ENCODE peak calls at places on chromosomes 6 and 20, in four cellular contexts. One of them, this sample, is unnamed.

GRCh38 chr6:140581601-140582000 is 1207.2 kb upstream of the CITED2 start:
- DNase-seq in H7: no peak
- DNase-seq in WERI-Rb-1: no peak
- DNase-seq in MG63: no peak
- DNase-seq in this sample: no peak

GRCh38 chr20:31653573-31653972 is 15.9 kb downstream of the COX4I2 start:
- DNase-seq in H7: no peak
- DNase-seq in WERI-Rb-1: no peak
- DNase-seq in MG63: no peak
- DNase-seq in this sample: no peak

GRCh38 chr6:166736606-166737005 is 109.6 kb upstream of the RPS6KA2 start:
- DNase-seq in H7: no peak
- DNase-seq in WERI-Rb-1: no peak
- DNase-seq in MG63: peak; percentile 65
- DNase-seq in this sample: peak; percentile 89

GRCh38 chr6:25013249-25013648 is 77.5 kb upstream of the RIPOR2 start:
- DNase-seq in H7: no peak
- DNase-seq in WERI-Rb-1: no peak
- DNase-seq in MG63: no peak
- DNase-seq in this sample: no peak

GRCh38 chr6:31758281-31758680 is 4.2 kb upstream of the SAPCD1 start:
- DNase-seq in H7: no peak
- DNase-seq in WERI-Rb-1: no peak
- DNase-seq in MG63: no peak
- DNase-seq in this sample: no peak

GRCh38 chr6:50358113-50358512 is 308.4 kb upstream of the DEFB112 start:
- DNase-seq in H7: no peak
- DNase-seq in WERI-Rb-1: no peak
- DNase-seq in MG63: no peak
- DNase-seq in this sample: no peak

GRCh38 chr20:31879143-31879987 is 8.9 kb downstream of the TTLL9 start:
- DNase-seq in H7: peak; percentile 99
- DNase-seq in WERI-Rb-1: peak; percentile 93
- DNase-seq in MG63: peak; percentile 91
- DNase-seq in this sample: peak; percentile 81

GRCh38 chr20:38023181-38024085 is 9.8 kb downstream of the TTI1 start:
- DNase-seq in H7: no peak
- DNase-seq in WERI-Rb-1: no peak
- DNase-seq in MG63: peak; percentile 42
- DNase-seq in this sample: no peak

GRCh38 chr20:18504479-18505060 is 3.2 kb upstream of the SEC23B start:
- DNase-seq in H7: no peak
- DNase-seq in WERI-Rb-1: no peak
- DNase-seq in MG63: no peak
- DNase-seq in this sample: peak; percentile 27

GRCh38 chr6:8389034-8389818 is 46.1 kb downstream of the SLC35B3 start:
- DNase-seq in H7: no peak
- DNase-seq in WERI-Rb-1: no peak
- DNase-seq in MG63: no peak
- DNase-seq in this sample: no peak

GRCh38 chr20:51797357-51798025 is 4.8 kb downstream of the SALL4 start:
- DNase-seq in H7: peak; percentile 40
- DNase-seq in WERI-Rb-1: no peak
- DNase-seq in MG63: no peak
- DNase-seq in this sample: no peak

GRCh38 chr6:22892452-22892851 is 323.1 kb downstream of the HDGFL1 start:
- DNase-seq in H7: no peak
- DNase-seq in WERI-Rb-1: no peak
- DNase-seq in MG63: peak; percentile 8
- DNase-seq in this sample: peak; percentile 99

GRCh38 chr6:166588691-166589333 is 2.3 kb upstream of the RAMACL start:
- DNase-seq in H7: peak; percentile 56
- DNase-seq in WERI-Rb-1: no peak
- DNase-seq in MG63: peak; percentile 56
- DNase-seq in this sample: no peak

GRCh38 chr6:158646023-158646888 is 1.7 kb upstream of the DYNLT1 start:
- DNase-seq in H7: no peak
- DNase-seq in WERI-Rb-1: no peak
- DNase-seq in MG63: peak; percentile 16
- DNase-seq in this sample: peak; percentile 96

GRCh38 chr20:54044156-54044555 is 26.2 kb downstream of the BCAS1 start:
- DNase-seq in H7: no peak
- DNase-seq in WERI-Rb-1: no peak
- DNase-seq in MG63: peak; percentile 48
- DNase-seq in this sample: peak; percentile 50

GRCh38 chr6:144185133-144185836 is 35.0 kb downstream of the STX11 start:
- DNase-seq in H7: no peak
- DNase-seq in WERI-Rb-1: no peak
- DNase-seq in MG63: no peak
- DNase-seq in this sample: no peak

GRCh38 chr6:159577564-159577963 is 115.5 kb downstream of the SOD2 start:
- DNase-seq in H7: no peak
- DNase-seq in WERI-Rb-1: no peak
- DNase-seq in MG63: peak; percentile 43
- DNase-seq in this sample: peak; percentile 53

GRCh38 chr6:70398783-70399730 is 14.3 kb upstream of the FAM135A start:
- DNase-seq in H7: no peak
- DNase-seq in WERI-Rb-1: no peak
- DNase-seq in MG63: peak; percentile 20
- DNase-seq in this sample: peak; percentile 98

GRCh38 chr6:33118525-33119123 is 42.8 kb downstream of the HLA-DPB1 start:
- DNase-seq in H7: no peak
- DNase-seq in WERI-Rb-1: peak; percentile 20
- DNase-seq in MG63: no peak
- DNase-seq in this sample: no peak

GRCh38 chr6:135753196-135753595 is 98.3 kb upstream of the PDE7B start:
- DNase-seq in H7: no peak
- DNase-seq in WERI-Rb-1: no peak
- DNase-seq in MG63: no peak
- DNase-seq in this sample: peak; percentile 14

GRCh38 chr6:166707045-166707444 is 80.0 kb upstream of the RPS6KA2 start:
- DNase-seq in H7: peak; percentile 85
- DNase-seq in WERI-Rb-1: peak; percentile 86
- DNase-seq in MG63: peak; percentile 51
- DNase-seq in this sample: no peak

GRCh38 chr6:88870728-88871330 is 92.6 kb downstream of the RNGTT start:
- DNase-seq in H7: peak; percentile 8
- DNase-seq in WERI-Rb-1: peak; percentile 17
- DNase-seq in MG63: peak; percentile 3
- DNase-seq in this sample: peak; percentile 41

GRCh38 chr20:21050710-21051109 is 55.4 kb downstream of the LINC00237 start:
- DNase-seq in H7: no peak
- DNase-seq in WERI-Rb-1: no peak
- DNase-seq in MG63: no peak
- DNase-seq in this sample: no peak

GRCh38 chr20:58772786-58773185 is 77.9 kb downstream of the GNAS-AS1 start:
- DNase-seq in H7: no peak
- DNase-seq in WERI-Rb-1: no peak
- DNase-seq in MG63: no peak
- DNase-seq in this sample: no peak
- H3K27me3 ChIP-seq in H7: no peaks in the 10 kb centered on the region
- H3K27me3 ChIP-seq in WERI-Rb-1: peaks cover 81% of the 10 kb centered on the region
- H3K27me3 ChIP-seq in MG63: peaks cover 32% of the 10 kb centered on the region
- H3K27me3 ChIP-seq in this sample: peaks cover 25% of the 10 kb centered on the region

DNA sequence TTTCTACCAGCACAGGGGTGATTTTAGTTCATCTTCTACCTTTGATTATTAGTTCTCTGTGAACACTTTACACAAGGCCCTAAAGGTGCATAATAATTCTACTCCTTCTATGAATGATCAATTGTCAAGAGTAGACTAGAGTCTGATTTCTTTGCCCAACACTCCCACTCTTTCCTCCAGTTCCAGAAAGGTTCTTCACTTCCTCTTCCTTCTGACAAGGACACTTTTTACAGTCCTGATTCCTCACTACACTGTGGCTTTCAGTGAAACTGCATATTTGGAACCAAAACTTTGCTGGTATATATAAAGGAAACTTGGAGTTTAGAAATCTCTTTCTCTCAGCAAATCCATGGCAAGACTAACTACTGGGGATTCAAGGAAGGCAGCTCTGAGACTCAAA is 10.6 kb upstream of the RSPO3 start:
- DNase-seq in H7: no peak
- DNase-seq in WERI-Rb-1: no peak
- DNase-seq in MG63: no peak
- DNase-seq in this sample: no peak
- H3K27me3 ChIP-seq in H7: no peaks in the 10 kb centered on the region
- H3K27me3 ChIP-seq in WERI-Rb-1: no peaks in the 10 kb centered on the region
- H3K27me3 ChIP-seq in MG63: no peaks in the 10 kb centered on the region
- H3K27me3 ChIP-seq in this sample: peaks cover 46% of the 10 kb centered on the region

GRCh38 chr20:63049561-63050221 is 42.9 kb upstream of the BHLHE23 start:
- DNase-seq in H7: no peak
- DNase-seq in WERI-Rb-1: no peak
- DNase-seq in MG63: no peak
- DNase-seq in this sample: no peak
- H3K27me3 ChIP-seq in H7: no peaks in the 10 kb centered on the region
- H3K27me3 ChIP-seq in WERI-Rb-1: no peaks in the 10 kb centered on the region
- H3K27me3 ChIP-seq in MG63: peaks cover 36% of the 10 kb centered on the region
- H3K27me3 ChIP-seq in this sample: no peaks in the 10 kb centered on the region

GRCh38 chr6:98827295-98828159 is 6.8 kb upstream of the POU3F2 start:
- DNase-seq in H7: peak; percentile 88
- DNase-seq in WERI-Rb-1: no peak
- DNase-seq in MG63: no peak
- DNase-seq in this sample: no peak
- H3K27me3 ChIP-seq in H7: peaks cover 97% of the 10 kb centered on the region
- H3K27me3 ChIP-seq in WERI-Rb-1: peaks cover 91% of the 10 kb centered on the region
- H3K27me3 ChIP-seq in MG63: peaks cover 67% of the 10 kb centered on the region
- H3K27me3 ChIP-seq in this sample: peaks cover 99% of the 10 kb centered on the region

GRCh38 chr20:61730631-61731362 is 334.9 kb downstream of the TAF4 start:
- DNase-seq in H7: no peak
- DNase-seq in WERI-Rb-1: no peak
- DNase-seq in MG63: no peak
- DNase-seq in this sample: no peak

GRCh38 chr20:61733216-61733615 is 332.5 kb downstream of the TAF4 start:
- DNase-seq in H7: no peak
- DNase-seq in WERI-Rb-1: no peak
- DNase-seq in MG63: no peak
- DNase-seq in this sample: no peak

GRCh38 chr20:61732511-61733210 is 333.0 kb downstream of the TAF4 start:
- DNase-seq in H7: no peak
- DNase-seq in WERI-Rb-1: no peak
- DNase-seq in MG63: no peak
- DNase-seq in this sample: no peak

GRCh38 chr20:61733891-61734732 is 331.6 kb downstream of the TAF4 start:
- DNase-seq in H7: no peak
- DNase-seq in WERI-Rb-1: no peak
- DNase-seq in MG63: no peak
- DNase-seq in this sample: no peak

GRCh38 chr20:61731363-61732181 is 334.1 kb downstream of the TAF4 start:
- DNase-seq in H7: no peak
- DNase-seq in WERI-Rb-1: no peak
- DNase-seq in MG63: no peak
- DNase-seq in this sample: peak; percentile 27
- H3K27me3 ChIP-seq in H7: no peaks in the 10 kb centered on the region
- H3K27me3 ChIP-seq in WERI-Rb-1: peaks cover 93% of the 10 kb centered on the region
- H3K27me3 ChIP-seq in MG63: no peaks in the 10 kb centered on the region
- H3K27me3 ChIP-seq in this sample: peaks cover 4% of the 10 kb centered on the region

GRCh38 chr20:61660559-61660958 is 405.1 kb downstream of the TAF4 start:
- DNase-seq in H7: peak; percentile 47
- DNase-seq in WERI-Rb-1: no peak
- DNase-seq in MG63: no peak
- DNase-seq in this sample: no peak
- H3K27me3 ChIP-seq in H7: no peaks in the 10 kb centered on the region
- H3K27me3 ChIP-seq in WERI-Rb-1: peaks cover 91% of the 10 kb centered on the region
- H3K27me3 ChIP-seq in MG63: peaks cover 5% of the 10 kb centered on the region
- H3K27me3 ChIP-seq in this sample: peaks cover 4% of the 10 kb centered on the region

DNA sequence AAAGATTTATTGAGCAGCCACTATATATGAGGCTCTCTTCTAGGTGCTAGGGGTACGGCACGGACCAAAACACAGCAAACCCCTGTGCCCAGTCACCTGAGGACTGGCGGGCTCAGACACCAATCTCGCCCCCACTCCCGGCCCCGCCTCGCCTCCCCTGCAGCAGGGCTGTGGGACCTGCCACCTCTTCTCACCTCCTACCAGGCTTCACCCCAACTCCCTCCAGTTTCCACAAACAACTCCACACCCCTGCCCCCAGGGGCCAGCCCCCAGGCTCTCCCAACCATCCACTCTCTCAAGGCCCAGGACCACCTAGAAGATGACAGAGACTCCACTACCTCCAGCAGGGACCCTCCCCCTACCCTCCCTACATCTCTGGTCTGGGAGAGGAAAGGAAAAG is 6.5 kb downstream of the TFEB start:
- DNase-seq in H7: no peak
- DNase-seq in WERI-Rb-1: no peak
- DNase-seq in MG63: no peak
- DNase-seq in this sample: no peak
- H3K27me3 ChIP-seq in H7: peaks cover 17% of the 10 kb centered on the region
- H3K27me3 ChIP-seq in WERI-Rb-1: no peaks in the 10 kb centered on the region
- H3K27me3 ChIP-seq in MG63: no peaks in the 10 kb centered on the region
- H3K27me3 ChIP-seq in this sample: no peaks in the 10 kb centered on the region

GRCh38 chr20:47810116-47810672 is 24.9 kb upstream of the SULF2 start:
- DNase-seq in H7: no peak
- DNase-seq in WERI-Rb-1: no peak
- DNase-seq in MG63: no peak
- DNase-seq in this sample: no peak
- H3K27me3 ChIP-seq in H7: peaks cover 8% of the 10 kb centered on the region
- H3K27me3 ChIP-seq in WERI-Rb-1: no peaks in the 10 kb centered on the region
- H3K27me3 ChIP-seq in MG63: peaks cover 73% of the 10 kb centered on the region
- H3K27me3 ChIP-seq in this sample: no peaks in the 10 kb centered on the region

GRCh38 chr6:26243742-26244141 is 121.3 kb upstream of the BTN3A2 start:
- DNase-seq in H7: no peak
- DNase-seq in WERI-Rb-1: no peak
- DNase-seq in MG63: no peak
- DNase-seq in this sample: no peak
- H3K27me3 ChIP-seq in H7: no peaks in the 10 kb centered on the region
- H3K27me3 ChIP-seq in WERI-Rb-1: no peaks in the 10 kb centered on the region
- H3K27me3 ChIP-seq in MG63: no peaks in the 10 kb centered on the region
- H3K27me3 ChIP-seq in this sample: no peaks in the 10 kb centered on the region

GRCh38 chr20:46484954-46485353 is 28.4 kb downstream of the ZNF334 start:
- DNase-seq in H7: peak; percentile 17
- DNase-seq in WERI-Rb-1: no peak
- DNase-seq in MG63: no peak
- DNase-seq in this sample: no peak
- H3K27me3 ChIP-seq in H7: no peaks in the 10 kb centered on the region
- H3K27me3 ChIP-seq in WERI-Rb-1: no peaks in the 10 kb centered on the region
- H3K27me3 ChIP-seq in MG63: peaks cover 34% of the 10 kb centered on the region
- H3K27me3 ChIP-seq in this sample: peaks cover 22% of the 10 kb centered on the region

This sample was measured in foreskin keratinocyte.